ENCODE peak calls at places on chromosomes 1 and 21, in six cellular contexts. One of them, this sample, is unnamed.

GRCh38 chr1:116331523-116331922 is 41.5 kb upstream of the ATP1A1 start:
- DNase-seq in HFFc6: no peak
- DNase-seq in NCI-H1417 treated with DMSO at 0.1 percent for 48 hours: no peak
- DNase-seq in NCI-H2107: no peak
- DNase-seq in RWPE1: no peak
- DNase-seq in M059J: no peak
- DNase-seq in this sample: no peak

GRCh38 chr1:30126839-30127238 is 596.5 kb downstream of the MATN1 start:
- DNase-seq in HFFc6: no peak
- DNase-seq in NCI-H1417 treated with DMSO at 0.1 percent for 48 hours: no peak
- DNase-seq in NCI-H2107: no peak
- DNase-seq in RWPE1: no peak
- DNase-seq in M059J: no peak
- DNase-seq in this sample: no peak

GRCh38 chr1:161733526-161733925 is 12.2 kb downstream of the FCRLB start:
- DNase-seq in HFFc6: peak; percentile 93
- DNase-seq in NCI-H1417 treated with DMSO at 0.1 percent for 48 hours: no peak
- DNase-seq in NCI-H2107: no peak
- DNase-seq in RWPE1: peak; percentile 68
- DNase-seq in M059J: peak; percentile 87
- DNase-seq in this sample: no peak

GRCh38 chr1:180937012-180937372 is 24.3 kb downstream of the KIAA1614 start:
- DNase-seq in HFFc6: no peak
- DNase-seq in NCI-H1417 treated with DMSO at 0.1 percent for 48 hours: no peak
- DNase-seq in NCI-H2107: no peak
- DNase-seq in RWPE1: no peak
- DNase-seq in M059J: no peak
- DNase-seq in this sample: no peak

GRCh38 chr1:208709981-208710380 is 465.8 kb upstream of the PLXNA2 start:
- DNase-seq in HFFc6: no peak
- DNase-seq in NCI-H1417 treated with DMSO at 0.1 percent for 48 hours: no peak
- DNase-seq in NCI-H2107: no peak
- DNase-seq in RWPE1: no peak
- DNase-seq in M059J: peak; percentile 3
- DNase-seq in this sample: no peak

GRCh38 chr1:240611619-240612490 is at the start of gene GREM2:
- DNase-seq in HFFc6: peak; percentile 90
- DNase-seq in NCI-H1417 treated with DMSO at 0.1 percent for 48 hours: no peak
- DNase-seq in NCI-H2107: peak; percentile 18
- DNase-seq in RWPE1: peak; percentile 25
- DNase-seq in M059J: peak; percentile 93
- DNase-seq in this sample: peak; percentile 58

GRCh38 chr1:83583351-83584014 is 415.4 kb downstream of the TTLL7 start:
- DNase-seq in HFFc6: no peak
- DNase-seq in NCI-H1417 treated with DMSO at 0.1 percent for 48 hours: no peak
- DNase-seq in NCI-H2107: no peak
- DNase-seq in RWPE1: no peak
- DNase-seq in M059J: peak; percentile 27
- DNase-seq in this sample: no peak

GRCh38 chr1:196517193-196517592 is 91.0 kb downstream of the KCNT2 start:
- DNase-seq in HFFc6: no peak
- DNase-seq in NCI-H1417 treated with DMSO at 0.1 percent for 48 hours: no peak
- DNase-seq in NCI-H2107: no peak
- DNase-seq in RWPE1: no peak
- DNase-seq in M059J: no peak
- DNase-seq in this sample: no peak

GRCh38 chr1:203088441-203088840 is 2.6 kb upstream of the MYOG start:
- DNase-seq in HFFc6: no peak
- DNase-seq in NCI-H1417 treated with DMSO at 0.1 percent for 48 hours: no peak
- DNase-seq in NCI-H2107: no peak
- DNase-seq in RWPE1: no peak
- DNase-seq in M059J: no peak
- DNase-seq in this sample: no peak

GRCh38 chr1:170133663-170134062 is 12.1 kb upstream of the NTMT2 start:
- DNase-seq in HFFc6: no peak
- DNase-seq in NCI-H1417 treated with DMSO at 0.1 percent for 48 hours: no peak
- DNase-seq in NCI-H2107: no peak
- DNase-seq in RWPE1: no peak
- DNase-seq in M059J: no peak
- DNase-seq in this sample: no peak

GRCh38 chr1:17615959-17616358 is 76.5 kb downstream of the ARHGEF10L start:
- DNase-seq in HFFc6: no peak
- DNase-seq in NCI-H1417 treated with DMSO at 0.1 percent for 48 hours: no peak
- DNase-seq in NCI-H2107: no peak
- DNase-seq in RWPE1: no peak
- DNase-seq in M059J: no peak
- DNase-seq in this sample: no peak

GRCh38 chr1:204136814-204137213 is 15.0 kb downstream of the ETNK2 start:
- DNase-seq in HFFc6: no peak
- DNase-seq in NCI-H1417 treated with DMSO at 0.1 percent for 48 hours: no peak
- DNase-seq in NCI-H2107: no peak
- DNase-seq in RWPE1: no peak
- DNase-seq in M059J: no peak
- DNase-seq in this sample: no peak

GRCh38 chr1:57142999-57143398 is 177.2 kb upstream of the C8B start:
- DNase-seq in HFFc6: no peak
- DNase-seq in NCI-H1417 treated with DMSO at 0.1 percent for 48 hours: no peak
- DNase-seq in NCI-H2107: no peak
- DNase-seq in RWPE1: no peak
- DNase-seq in M059J: peak; percentile 2
- DNase-seq in this sample: no peak

GRCh38 chr1:79373481-79374132 is 367.1 kb upstream of the ADGRL4 start:
- DNase-seq in HFFc6: no peak
- DNase-seq in NCI-H1417 treated with DMSO at 0.1 percent for 48 hours: no peak
- DNase-seq in NCI-H2107: no peak
- DNase-seq in RWPE1: no peak
- DNase-seq in M059J: peak; percentile 23
- DNase-seq in this sample: no peak

GRCh38 chr1:41333146-41333784 is 28.0 kb upstream of the FOXO6 start:
- DNase-seq in HFFc6: peak; percentile 73
- DNase-seq in NCI-H1417 treated with DMSO at 0.1 percent for 48 hours: no peak
- DNase-seq in NCI-H2107: no peak
- DNase-seq in RWPE1: no peak
- DNase-seq in M059J: peak; percentile 93
- DNase-seq in this sample: no peak

GRCh38 chr1:46030876-46031660 is 101.4 kb downstream of the PIK3R3 start:
- DNase-seq in HFFc6: no peak
- DNase-seq in NCI-H1417 treated with DMSO at 0.1 percent for 48 hours: no peak
- DNase-seq in NCI-H2107: no peak
- DNase-seq in RWPE1: no peak
- DNase-seq in M059J: peak; percentile 42
- DNase-seq in this sample: no peak

GRCh38 chr21:41247561-41247968 is 69.0 kb upstream of the FAM3B start:
- DNase-seq in HFFc6: no peak
- DNase-seq in NCI-H1417 treated with DMSO at 0.1 percent for 48 hours: no peak
- DNase-seq in NCI-H2107: no peak
- DNase-seq in RWPE1: no peak
- DNase-seq in M059J: no peak
- DNase-seq in this sample: no peak

GRCh38 chr1:37890378-37891014 is 31.1 kb upstream of the MTF1 start:
- DNase-seq in HFFc6: peak; percentile 55
- DNase-seq in NCI-H1417 treated with DMSO at 0.1 percent for 48 hours: peak; percentile 16
- DNase-seq in NCI-H2107: peak; percentile 18
- DNase-seq in RWPE1: peak; percentile 38
- DNase-seq in M059J: peak; percentile 57
- DNase-seq in this sample: no peak

GRCh38 chr1:19479351-19480120 is 5.8 kb downstream of the CAPZB start:
- DNase-seq in HFFc6: no peak
- DNase-seq in NCI-H1417 treated with DMSO at 0.1 percent for 48 hours: no peak
- DNase-seq in NCI-H2107: no peak
- DNase-seq in RWPE1: no peak
- DNase-seq in M059J: no peak
- DNase-seq in this sample: no peak

GRCh38 chr1:15406911-15407559 is 2.7 kb upstream of the EFHD2 start:
- DNase-seq in HFFc6: peak; percentile 80
- DNase-seq in NCI-H1417 treated with DMSO at 0.1 percent for 48 hours: no peak
- DNase-seq in NCI-H2107: no peak
- DNase-seq in RWPE1: no peak
- DNase-seq in M059J: peak; percentile 89
- DNase-seq in this sample: no peak

GRCh38 chr21:30463713-30464112 is 16.5 kb downstream of the KRTAP19-1 start:
- DNase-seq in HFFc6: no peak
- DNase-seq in NCI-H1417 treated with DMSO at 0.1 percent for 48 hours: no peak
- DNase-seq in NCI-H2107: no peak
- DNase-seq in RWPE1: peak; percentile 4
- DNase-seq in M059J: peak; percentile 1
- DNase-seq in this sample: no peak

GRCh38 chr1:244964112-244964971 is 100.0 kb upstream of the HNRNPU start:
- DNase-seq in HFFc6: peak; percentile 82
- DNase-seq in NCI-H1417 treated with DMSO at 0.1 percent for 48 hours: no peak
- DNase-seq in NCI-H2107: peak; percentile 12
- DNase-seq in RWPE1: no peak
- DNase-seq in M059J: peak; percentile 92
- DNase-seq in this sample: no peak

GRCh38 chr21:32494946-32495703 is 82.6 kb downstream of the EVA1C start:
- DNase-seq in HFFc6: peak; percentile 94
- DNase-seq in NCI-H1417 treated with DMSO at 0.1 percent for 48 hours: no peak
- DNase-seq in NCI-H2107: no peak
- DNase-seq in RWPE1: peak; percentile 36
- DNase-seq in M059J: peak; percentile 97
- DNase-seq in this sample: no peak

GRCh38 chr1:196951711-196952394 is 8.3 kb downstream of the CFHR2 start:
- DNase-seq in HFFc6: peak; percentile 1
- DNase-seq in NCI-H1417 treated with DMSO at 0.1 percent for 48 hours: no peak
- DNase-seq in NCI-H2107: no peak
- DNase-seq in RWPE1: no peak
- DNase-seq in M059J: peak; percentile 4
- DNase-seq in this sample: no peak

GRCh38 chr21:29114765-29115164 is 15.7 kb upstream of the MAP3K7CL start:
- DNase-seq in HFFc6: peak; percentile 56
- DNase-seq in NCI-H1417 treated with DMSO at 0.1 percent for 48 hours: no peak
- DNase-seq in NCI-H2107: no peak
- DNase-seq in RWPE1: peak; percentile 77
- DNase-seq in M059J: peak; percentile 96
- DNase-seq in this sample: no peak

GRCh38 chr1:205351984-205352713 is 4.6 kb downstream of the KLHDC8A start:
- DNase-seq in HFFc6: no peak
- DNase-seq in NCI-H1417 treated with DMSO at 0.1 percent for 48 hours: peak; percentile 55
- DNase-seq in NCI-H2107: peak; percentile 90
- DNase-seq in RWPE1: peak; percentile 51
- DNase-seq in M059J: no peak
- DNase-seq in this sample: no peak

GRCh38 chr1:42239555-42239954 is 75.0 kb upstream of the GUCA2A start:
- DNase-seq in HFFc6: no peak
- DNase-seq in NCI-H1417 treated with DMSO at 0.1 percent for 48 hours: no peak
- DNase-seq in NCI-H2107: no peak
- DNase-seq in RWPE1: no peak
- DNase-seq in M059J: no peak
- DNase-seq in this sample: no peak

GRCh38 chr1:212514782-212515181 is 82.1 kb downstream of the NENF start:
- DNase-seq in HFFc6: no peak
- DNase-seq in NCI-H1417 treated with DMSO at 0.1 percent for 48 hours: no peak
- DNase-seq in NCI-H2107: no peak
- DNase-seq in RWPE1: no peak
- DNase-seq in M059J: no peak
- DNase-seq in this sample: no peak

GRCh38 chr1:43932786-43933385 is 715 bp upstream of the ARTN start:
- DNase-seq in HFFc6: peak; percentile 46
- DNase-seq in NCI-H1417 treated with DMSO at 0.1 percent for 48 hours: no peak
- DNase-seq in NCI-H2107: no peak
- DNase-seq in RWPE1: peak; percentile 79
- DNase-seq in M059J: peak; percentile 87
- DNase-seq in this sample: no peak

GRCh38 chr1:160421881-160422280 is 21.5 kb downstream of the VANGL2 start:
- DNase-seq in HFFc6: no peak
- DNase-seq in NCI-H1417 treated with DMSO at 0.1 percent for 48 hours: no peak
- DNase-seq in NCI-H2107: no peak
- DNase-seq in RWPE1: no peak
- DNase-seq in M059J: no peak
- DNase-seq in this sample: no peak

GRCh38 chr1:52225174-52225573 is 83.3 kb downstream of the ZFYVE9 start:
- DNase-seq in HFFc6: no peak
- DNase-seq in NCI-H1417 treated with DMSO at 0.1 percent for 48 hours: no peak
- DNase-seq in NCI-H2107: no peak
- DNase-seq in RWPE1: no peak
- DNase-seq in M059J: no peak
- DNase-seq in this sample: no peak

GRCh38 chr1:222654849-222655248 is 37.0 kb downstream of the MIA3 start:
- DNase-seq in HFFc6: no peak
- DNase-seq in NCI-H1417 treated with DMSO at 0.1 percent for 48 hours: no peak
- DNase-seq in NCI-H2107: no peak
- DNase-seq in RWPE1: no peak
- DNase-seq in M059J: peak; percentile 22
- DNase-seq in this sample: peak; percentile 61

This sample was measured in lower lobe of right lung.